ENCODE peak calls at places on chromosomes 12 and 14, in five cellular contexts. I is fibroblast of pulmonary artery, S is upper lobe of left lung, Y is fibroblast of villous mesenchyme, U is Calu3. V is an unnamed sample.

GRCh38 chr14:94977016-94977415 is 180.3 kb downstream of the DICER1 start:
- DNase-seq in I (no peak), S (no peak), Y (no peak), U (no peak), V (no peak)

GRCh38 chr12:24378548-24379011 is 429.1 kb upstream of the SOX5 start:
- DNase-seq in I (no peak), S (no peak), Y (peak; percentile 98), U (no peak), V (no peak)

GRCh38 chr14:64060199-64060545 is 207.4 kb downstream of the SYNE2 start:
- DNase-seq in I (no peak), S (no peak), Y (no peak), U (no peak), V (no peak)

GRCh38 chr12:88529531-88530488 is 50.5 kb downstream of the KITLG start:
- DNase-seq in I (no peak), S (no peak), Y (no peak), U (no peak), V (no peak)

GRCh38 chr12:31203261-31203660 is 122.7 kb downstream of the SINHCAF start:
- DNase-seq in I (no peak), S (no peak), Y (no peak), U (no peak), V (no peak)

GRCh38 chr12:97308576-97309198 is 153.9 kb upstream of the RMST start:
- DNase-seq in I (peak; percentile 78), S (no peak), Y (peak; percentile 61), U (peak; percentile 35), V (no peak)

GRCh38 chr12:49951411-49952105 is 1.0 kb downstream of the AQP2 start:
- DNase-seq in I (no peak), S (no peak), Y (no peak), U (no peak), V (no peak)

GRCh38 chr12:51082561-51083139 is 746 bp downstream of the CSRNP2 start:
- DNase-seq in I (peak; percentile 42), S (no peak), Y (peak; percentile 59), U (no peak), V (peak; percentile 41)

GRCh38 chr14:93146119-93146518 is 30.4 kb upstream of the ITPK1 start:
- DNase-seq in I (no peak), S (no peak), Y (no peak), U (no peak), V (no peak)

GRCh38 chr12:19507823-19508222 is 68.5 kb downstream of the AEBP2 start:
- DNase-seq in I (peak; percentile 66), S (no peak), Y (peak; percentile 49), U (no peak), V (no peak)

GRCh38 chr14:26394114-26394855 is 203.5 kb downstream of the NOVA1 start:
- DNase-seq in I (peak; percentile 69), S (no peak), Y (peak; percentile 15), U (no peak), V (peak; percentile 33)

GRCh38 chr12:57173089-57173488 is 25.7 kb upstream of the LRP1-AS start:
- DNase-seq in I (peak; percentile 24), S (no peak), Y (no peak), U (peak; percentile 45), V (no peak)

GRCh38 chr12:126218697-126219096 is 1153.5 kb downstream of the AACS start:
- DNase-seq in I (no peak), S (no peak), Y (no peak), U (no peak), V (no peak)

GRCh38 chr12:57119694-57120093 is 8.5 kb upstream of the STAT6 start:
- DNase-seq in I (no peak), S (no peak), Y (no peak), U (no peak), V (no peak)

GRCh38 chr14:106586098-106586704 is 1059.8 kb downstream of the TMEM121 start:
- DNase-seq in I (no peak), S (no peak), Y (no peak), U (peak; percentile 54), V (no peak)

GRCh38 chr12:19515179-19515578 is 75.9 kb downstream of the AEBP2 start:
- DNase-seq in I (no peak), S (no peak), Y (peak; percentile 61), U (no peak), V (no peak)

GRCh38 chr12:20436367-20436766 is 68.0 kb downstream of the PDE3A start:
- DNase-seq in I (peak; percentile 44), S (no peak), Y (peak; percentile 47), U (no peak), V (no peak)

GRCh38 chr12:124174949-124175348 is 119.9 kb upstream of the RFLNA start:
- DNase-seq in I (no peak), S (no peak), Y (no peak), U (no peak), V (no peak)

GRCh38 chr12:32987526-32987925 is 90.9 kb upstream of the PKP2 start:
- DNase-seq in I (no peak), S (no peak), Y (peak; percentile 15), U (no peak), V (no peak)

GRCh38 chr12:109428038-109428629 is 49.0 kb downstream of the KCTD10 start:
- DNase-seq in I (peak; percentile 87), S (peak; percentile 92), Y (peak; percentile 85), U (peak; percentile 86), V (peak; percentile 78)

GRCh38 chr12:27015730-27016076 is 1.5 kb upstream of the TM7SF3 start:
- DNase-seq in I (peak; percentile 69), S (no peak), Y (peak; percentile 63), U (no peak), V (no peak)

GRCh38 chr12:46523863-46524770 is 151.5 kb upstream of the SLC38A2 start:
- DNase-seq in I (peak; percentile 87), S (no peak), Y (peak; percentile 86), U (no peak), V (no peak)

GRCh38 chr12:124744659-124745467 is 118.8 kb downstream of the SCARB1 start:
- DNase-seq in I (no peak), S (no peak), Y (no peak), U (peak; percentile 51), V (no peak)

GRCh38 chr12:68367903-68368302 is 35.7 kb upstream of the MDM1 start:
- DNase-seq in I (peak; percentile 56), S (no peak), Y (peak; percentile 34), U (no peak), V (no peak)

GRCh38 chr12:123444396-123445026 is 8.0 kb upstream of the RILPL2 start:
- DNase-seq in I (peak; percentile 86), S (no peak), Y (peak; percentile 91), U (no peak), V (no peak)

GRCh38 chr12:78194448-78194847 is 363.8 kb downstream of the NAV3 start:
- DNase-seq in I (peak; percentile 95), S (no peak), Y (peak; percentile 88), U (no peak), V (no peak)

GRCh38 chr12:23950775-23951391 is 1.4 kb upstream of the SOX5 start:
- DNase-seq in I (peak; percentile 11), S (no peak), Y (peak; percentile 29), U (no peak), V (no peak)

GRCh38 chr14:102917469-102918211 is 4.8 kb upstream of the AMN start:
- DNase-seq in I (peak; percentile 49), S (peak; percentile 61), Y (peak; percentile 60), U (peak; percentile 32), V (no peak)

GRCh38 chr14:105249175-105250007 is 1.1 kb downstream of the BTBD6 start:
- DNase-seq in I (peak; percentile 31), S (peak; percentile 80), Y (peak; percentile 40), U (peak; percentile 16), V (no peak)
- TF ChIP-seq CTCF in I (no peak), S (no peak), Y (no peak), U (no peak), V (no peak)

DNA sequence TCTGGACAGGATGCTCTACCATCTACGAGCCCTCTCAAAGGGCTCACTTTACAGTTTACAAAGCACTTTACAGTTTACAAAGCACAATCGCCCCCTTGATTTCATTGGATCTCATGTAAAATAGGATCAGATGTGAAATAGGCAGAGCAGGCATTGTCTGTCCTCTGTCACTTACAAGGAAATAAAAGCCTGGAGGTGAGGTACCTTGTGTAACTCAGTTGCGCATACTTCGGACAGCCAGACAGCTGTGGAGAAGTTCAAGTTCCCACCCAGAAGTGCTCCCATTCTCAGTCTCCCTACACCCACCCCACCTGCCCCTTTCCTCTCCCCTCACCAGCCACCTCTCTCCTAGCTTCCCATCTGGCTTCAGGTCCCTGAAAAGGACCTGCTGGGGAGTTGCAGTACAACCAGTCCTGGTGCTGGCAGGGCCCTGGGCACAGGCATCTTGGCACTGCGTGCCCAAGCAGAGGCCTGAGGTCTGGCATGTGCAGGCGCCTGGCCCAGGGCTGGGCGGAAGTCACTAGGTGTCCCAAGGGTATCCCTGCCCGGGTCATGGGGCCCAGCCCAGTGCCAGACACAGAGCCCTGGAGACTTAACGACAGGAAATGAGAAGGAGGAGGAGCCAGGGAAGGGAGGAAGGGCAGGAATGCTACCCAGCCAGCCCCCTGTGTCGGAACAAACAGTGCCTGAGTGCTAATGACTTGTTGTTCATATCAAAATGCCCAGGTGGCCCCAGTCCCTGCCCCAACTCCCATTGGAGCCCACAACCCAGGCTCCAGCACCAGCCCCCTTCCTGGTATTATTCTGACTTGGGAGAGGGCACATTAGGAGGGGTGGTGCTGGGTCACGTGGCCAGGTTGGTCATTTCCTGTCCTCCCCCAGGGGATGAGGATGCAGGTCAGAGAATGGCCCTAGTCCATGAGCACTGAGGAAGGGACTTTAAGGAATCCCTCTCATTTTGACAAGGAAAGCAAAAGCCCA is 5.4 kb downstream of the RAPGEF3 start:
- DNase-seq in I (no peak), S (peak; percentile 85), Y (peak; percentile 22), U (peak; percentile 65), V (no peak)
- TF ChIP-seq CTCF in I (no peak), S (peak; percentile 16), Y (no peak), U (no peak), V (no peak)

DNA sequence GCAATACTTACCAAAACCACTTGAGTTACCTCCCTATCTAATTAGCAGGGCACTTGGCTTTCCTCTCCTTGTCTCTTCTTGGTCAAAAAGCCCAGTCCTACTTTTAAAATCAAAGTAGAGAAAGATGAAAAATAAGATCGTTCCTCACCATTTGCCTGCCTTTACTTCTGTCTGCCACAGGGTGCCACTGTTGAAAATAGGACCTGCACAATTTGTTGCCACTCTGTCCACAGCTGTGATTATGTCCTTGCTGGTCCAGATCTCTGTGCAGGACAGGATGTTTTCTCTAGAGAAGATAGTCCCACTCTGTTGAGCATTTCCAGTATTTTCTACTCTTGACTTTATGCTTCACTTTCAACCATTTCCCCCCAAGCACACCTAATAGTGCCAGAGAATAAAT is 179.9 kb downstream of the PDZRN4 start:
- DNase-seq in I (peak; percentile 8), S (no peak), Y (peak; percentile 2), U (no peak), V (no peak)
- TF ChIP-seq CTCF in I (peak; percentile 30), S (peak; percentile 16), Y (peak; percentile 41), U (no peak), V (no peak)

DNA sequence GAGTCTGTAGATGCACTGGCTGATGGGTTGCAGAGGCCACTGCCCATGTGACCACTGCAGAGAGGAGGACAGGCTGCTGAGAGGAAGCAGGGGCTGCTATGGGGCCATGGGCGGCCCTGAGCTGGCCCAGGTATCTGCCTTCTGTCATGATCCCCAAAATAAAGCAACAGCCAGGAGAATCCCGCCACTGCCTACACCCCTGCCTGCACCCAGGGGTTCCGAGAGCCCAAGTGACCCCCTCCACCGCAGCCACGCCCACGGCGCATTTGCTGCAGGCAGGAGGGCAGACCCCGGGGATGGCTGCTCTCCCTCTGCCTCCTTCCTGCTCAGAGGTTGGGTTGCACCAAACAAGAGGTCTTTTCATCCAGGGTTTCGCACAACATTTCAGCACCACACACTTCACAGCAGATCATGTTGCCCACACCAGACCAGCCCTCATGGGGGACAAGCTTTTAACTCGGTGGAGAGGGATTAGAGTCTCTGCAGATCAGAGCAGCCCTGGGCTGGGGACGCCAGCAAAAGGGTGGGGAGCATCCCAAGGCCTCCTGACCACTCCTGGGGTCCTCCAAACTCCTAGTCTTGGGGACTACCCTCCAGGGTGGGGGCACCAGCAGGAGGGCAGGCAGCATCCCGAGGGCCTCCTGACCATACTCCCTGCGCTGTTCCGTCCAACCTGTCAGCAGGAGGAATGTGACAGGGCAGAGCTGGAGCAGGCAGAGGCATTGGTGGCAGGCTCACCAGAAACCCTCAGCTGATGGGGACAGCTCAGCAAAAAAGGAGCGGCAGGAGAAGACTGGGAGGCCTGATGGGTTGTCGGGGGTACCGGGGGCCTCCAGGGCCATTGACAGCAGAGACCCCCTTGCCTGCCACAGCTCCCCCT is 14.1 kb downstream of the CCDC85C start:
- DNase-seq in I (no peak), S (peak; percentile 54), Y (no peak), U (no peak), V (no peak)
- TF ChIP-seq CTCF in I (no peak), S (no peak), Y (no peak), U (no peak), V (no peak)

V was measured in mesothelial cell of epicardium.